ENCODE peak calls at places on chromosomes 3 and 15, in eight cellular contexts. S is kidney, Z is AG10803, G is adrenal gland, W is heart left ventricle, M is thoracic aorta, P is astrocyte, B is body of pancreas. O is an unnamed sample.

GRCh38 chr3:195163719-195164572 is 107.0 kb downstream of the XXYLT1 start:
- DNase-seq in B (no peak), S (no peak), Z (no peak), P (no peak), W (no peak), G (no peak), M (no peak), O (no peak)

GRCh38 chr3:129626744-129627349 is 20.4 kb upstream of the PLXND1 start:
- DNase-seq in B (peak; percentile 94), Z (peak; percentile 85), G (peak; percentile 86), W (peak; percentile 95), S (peak; percentile 98), P (peak; percentile 59), M (no peak), O (peak; percentile 92)

GRCh38 chr3:170811928-170812591 is 57.9 kb downstream of the RPL22L1 start:
- DNase-seq in S (no peak), Z (peak; percentile 85), W (peak; percentile 37), G (peak; percentile 63), M (peak; percentile 9), P (peak; percentile 52), B (peak; percentile 73), O (peak; percentile 92)

GRCh38 chr3:150447084-150447483 is 39.0 kb downstream of the TSC22D2 start:
- DNase-seq in G (no peak), P (peak; percentile 30), S (no peak), B (no peak), M (no peak), W (no peak), Z (peak; percentile 21), O (no peak)

GRCh38 chr3:124296416-124296815 is 304.5 kb upstream of the ROPN1 start:
- DNase-seq in S (no peak), G (no peak), M (no peak), Z (no peak), W (no peak), P (no peak), B (no peak), O (no peak)

GRCh38 chr15:23548071-23548470 is 17.4 kb upstream of the MKRN3 start:
- DNase-seq in P (no peak), B (no peak), G (no peak), S (no peak), W (no peak), Z (no peak), M (no peak), O (no peak)

GRCh38 chr15:31727612-31728011 is 302.7 kb upstream of the CHRNA7 start:
- DNase-seq in G (no peak), Z (no peak), B (no peak), W (no peak), S (no peak), M (no peak), P (no peak), O (no peak)

GRCh38 chr15:72206677-72207000 is 9.1 kb upstream of the GRAMD2A start:
- DNase-seq in B (no peak), Z (no peak), G (no peak), S (no peak), M (no peak), W (no peak), P (no peak), O (no peak)

GRCh38 chr15:90697180-90697579 is 20.0 kb upstream of the BLM start:
- DNase-seq in S (no peak), W (no peak), G (no peak), M (no peak), B (no peak), Z (no peak), P (no peak), O (no peak)

GRCh38 chr15:62454567-62455172 is 289.6 kb upstream of the C2CD4B start:
- DNase-seq in B (no peak), W (no peak), G (no peak), S (no peak), Z (peak; percentile 52), P (peak; percentile 61), M (no peak), O (no peak)

GRCh38 chr3:98814799-98815450 is 51.8 kb downstream of the ST3GAL6 start:
- DNase-seq in S (no peak), W (no peak), M (no peak), P (peak; percentile 74), Z (peak; percentile 50), B (no peak), G (no peak), O (peak; percentile 76)

GRCh38 chr15:101495334-101496197 is 6.1 kb upstream of the PCSK6 start:
- DNase-seq in B (no peak), S (no peak), P (no peak), G (no peak), M (no peak), W (no peak), Z (no peak), O (no peak)

GRCh38 chr15:101492752-101493692 is 3.5 kb upstream of the PCSK6 start:
- DNase-seq in M (no peak), B (no peak), Z (no peak), P (no peak), S (no peak), W (no peak), G (no peak), O (no peak)

GRCh38 chr15:101496198-101496986 is 6.9 kb upstream of the PCSK6 start:
- DNase-seq in S (no peak), G (no peak), B (no peak), W (no peak), M (no peak), Z (no peak), P (no peak), O (no peak)

GRCh38 chr15:101491739-101492640 is 2.5 kb upstream of the PCSK6 start:
- DNase-seq in G (no peak), S (no peak), M (no peak), P (no peak), Z (no peak), W (no peak), B (no peak), O (no peak)

GRCh38 chr15:101494251-101494796 is 4.8 kb upstream of the PCSK6 start:
- DNase-seq in P (no peak), M (no peak), S (no peak), Z (no peak), G (no peak), W (no peak), B (no peak), O (no peak)
- H3K4me3 ChIP-seq in P (no peak overlapping the region), M (no peak overlapping the region), S (no peak overlapping the region), Z (no peak overlapping the region), G (no peak overlapping the region), W (no peak overlapping the region), B (no peak overlapping the region), O (no peak overlapping the region)

GRCh38 chr15:75597667-75598341 is 18.7 kb upstream of the PTPN9 start:
- DNase-seq in S (no peak), Z (no peak), P (no peak), W (no peak), B (no peak), M (no peak), G (no peak), O (peak; percentile 37)
- TF ChIP-seq CTCF in S (peak; percentile 33), Z (peak; percentile 53), P (peak; percentile 31), W (no peak), B (peak; percentile 39), M (no peak), G (peak; percentile 33), O (peak; percentile 44)

DNA sequence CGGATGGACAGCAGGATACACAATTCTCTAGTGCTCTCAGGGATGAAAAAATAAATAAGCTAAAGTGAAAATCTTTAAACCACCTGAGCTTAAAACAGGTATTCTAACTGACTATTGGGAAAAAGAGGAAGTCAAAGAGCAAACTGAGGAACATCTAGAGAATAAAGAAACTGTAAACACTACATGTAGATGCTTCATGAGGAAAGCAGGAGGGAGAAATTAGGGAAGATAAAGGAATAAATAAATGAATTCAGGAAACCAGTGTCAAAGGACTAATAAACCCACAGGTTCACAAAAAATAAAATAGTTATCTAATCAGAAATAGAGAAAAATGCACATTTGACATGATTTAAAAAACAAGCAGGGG is 525 bp upstream of the MCCC1 start:
- DNase-seq in M (no peak), B (no peak), P (no peak), W (no peak), G (no peak), Z (no peak), S (no peak), O (no peak)
- H3K4me3 ChIP-seq in M (peak overlapping the region; percentile 79), B (no peak overlapping the region), P (peak overlapping the region; percentile 2), W (peak overlapping the region; percentile 96), G (no peak overlapping the region), Z (peak overlapping the region; percentile 92), S (peak overlapping the region; percentile 59), O (no peak overlapping the region)

GRCh38 chr3:15794842-15795562 is 2.8 kb downstream of the ANKRD28 start:
- DNase-seq in M (no peak), W (no peak), B (no peak), S (no peak), Z (peak; percentile 40), G (no peak), P (no peak), O (peak; percentile 54)
- TF ChIP-seq CTCF in M (no peak), W (no peak), B (no peak), S (no peak), Z (peak; percentile 44), G (no peak), P (peak; percentile 22), O (peak; percentile 26)

O was measured in cardiac fibroblast.